ENCODE peak calls at places on chromosomes 12 and 14, in seven cellular contexts. E is foreskin fibroblast; Y is cardiac fibroblast; H is IMR-90; V is uterus; C is CD8-positive, alpha-beta T cell; L is fibroblast of lung. T is an unnamed sample.

GRCh38 chr12:132337557-132337956 is 8.2 kb upstream of the GALNT9 start:
- DNase-seq in E (no peak), Y (no peak), H (peak; percentile 2), V (no peak), C (no peak), L (no peak), T (no peak)

GRCh38 chr12:5546616-5547015 is 114.7 kb downstream of the NTF3 start:
- DNase-seq in E (no peak), Y (no peak), H (peak; percentile 29), V (no peak), C (no peak), L (peak; percentile 20), T (no peak)

GRCh38 chr12:125100551-125101434 is 35.6 kb downstream of the AACS start:
- DNase-seq in E (no peak), Y (no peak), H (no peak), V (no peak), C (no peak), L (no peak), T (no peak)

GRCh38 chr12:52361553-52361952 is 5.7 kb downstream of the KRT85 start:
- DNase-seq in E (no peak), Y (no peak), H (no peak), V (no peak), C (no peak), L (no peak), T (no peak)

GRCh38 chr14:66117600-66117999 is 368.6 kb upstream of the CCDC196 start:
- DNase-seq in E (peak; percentile 18), Y (peak; percentile 73), H (peak; percentile 33), V (no peak), C (no peak), L (peak; percentile 84), T (peak; percentile 20)

GRCh38 chr14:105364100-105364708 is 34.1 kb upstream of the TEX22 start:
- DNase-seq in E (peak; percentile 84), Y (peak; percentile 77), H (peak; percentile 72), V (no peak), C (peak; percentile 65), L (peak; percentile 73), T (no peak)

GRCh38 chr14:81302613-81303012 is 81.9 kb upstream of the GTF2A1 start:
- DNase-seq in E (no peak), Y (no peak), H (no peak), V (no peak), C (no peak), L (no peak), T (no peak)

GRCh38 chr12:12859690-12860089 is 31.7 kb upstream of the GPRC5A start:
- DNase-seq in E (no peak), Y (peak; percentile 33), H (peak; percentile 35), V (no peak), C (no peak), L (peak; percentile 40), T (no peak)

GRCh38 chr12:106078358-106079025 is 60.3 kb downstream of the NUAK1 start:
- DNase-seq in E (peak; percentile 74), Y (peak; percentile 67), H (peak; percentile 64), V (peak; percentile 62), C (no peak), L (peak; percentile 92), T (peak; percentile 68)

GRCh38 chr12:6852651-6853354 is 853 bp downstream of the USP5 start:
- DNase-seq in E (peak; percentile 85), Y (peak; percentile 76), H (peak; percentile 79), V (peak; percentile 47), C (peak; percentile 58), L (peak; percentile 85), T (no peak)

GRCh38 chr14:77598366-77599050 is 17.9 kb downstream of the SPTLC2 start:
- DNase-seq in E (no peak), Y (no peak), H (no peak), V (no peak), C (no peak), L (no peak), T (no peak)
- H3K4me3 ChIP-seq in E (peak overlapping the region; percentile 28), Y (no peak overlapping the region), H (no peak overlapping the region), V (no peak overlapping the region), C (peak overlapping the region; percentile 0), L (peak overlapping the region; percentile 19), T (no peak overlapping the region)

DNA sequence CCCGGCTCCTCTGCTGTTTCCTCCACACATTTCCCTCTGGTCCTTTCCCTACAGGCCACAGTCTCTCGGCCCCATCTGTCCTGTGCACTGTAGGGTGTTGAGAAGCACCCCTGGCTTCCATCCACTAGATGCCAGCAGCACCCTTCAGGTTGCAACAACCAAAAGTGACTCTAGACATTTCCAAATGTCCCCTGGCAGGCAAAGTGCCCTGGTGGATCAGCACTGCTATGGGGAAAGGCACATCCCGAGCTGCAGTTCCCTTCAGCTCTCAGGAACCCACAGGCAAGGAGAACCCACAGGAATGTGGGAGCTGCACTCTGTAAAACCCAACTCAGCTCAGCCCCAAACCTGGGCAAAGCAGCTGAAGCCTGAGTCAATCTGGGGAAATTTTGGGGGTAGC is 77.0 kb downstream of the RBM19 start:
- DNase-seq in E (peak; percentile 32), Y (peak; percentile 5), H (peak; percentile 31), V (no peak), C (no peak), L (peak; percentile 60), T (no peak)
- TF ChIP-seq CTCF in E (peak; percentile 17), Y (no peak), H (peak; percentile 3), V (no peak), C (no peak), L (no peak), T (no peak)

GRCh38 chr14:20680363-20680762 is 4.0 kb upstream of the RNASE4 start:
- DNase-seq in E (no peak), Y (no peak), H (no peak), V (no peak), C (no peak), L (no peak), T (no peak)
- H3K4me3 ChIP-seq in E (no peak overlapping the region), Y (no peak overlapping the region), H (no peak overlapping the region), V (no peak overlapping the region), C (no peak overlapping the region), L (no peak overlapping the region), T (peak overlapping the region; percentile 82)

DNA sequence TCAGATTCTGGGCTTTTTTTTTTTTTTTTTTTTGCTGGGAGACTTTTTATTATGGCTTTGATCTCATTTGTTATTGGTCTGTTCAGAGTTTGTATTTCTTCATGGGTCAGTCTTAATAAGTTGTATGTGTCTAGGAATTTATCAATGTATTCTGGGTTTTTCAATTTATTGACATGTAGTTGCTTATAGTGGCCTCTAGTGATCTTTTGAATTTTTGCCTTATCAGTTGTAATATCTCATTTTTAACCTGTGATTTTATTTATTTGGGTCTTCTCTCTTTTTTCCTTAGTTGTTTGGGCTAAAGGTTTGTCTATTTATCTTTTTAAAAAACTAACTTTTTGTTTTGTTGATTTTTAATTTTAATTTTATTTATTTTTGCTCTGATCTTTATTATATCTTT is 45.5 kb downstream of the NAA30 start:
- DNase-seq in E (no peak), Y (no peak), H (no peak), V (no peak), C (no peak), L (no peak), T (no peak)
- TF ChIP-seq CTCF in E (no peak), Y (peak; percentile 1), H (no peak), V (no peak), C (no peak), L (no peak), T (no peak)

GRCh38 chr14:39762576-39763401 is 330.6 kb upstream of the FBXO33 start:
- DNase-seq in E (no peak), Y (no peak), H (no peak), V (no peak), C (no peak), L (no peak), T (no peak)
- H3K4me3 ChIP-seq in E (no peak overlapping the region), Y (no peak overlapping the region), H (no peak overlapping the region), V (no peak overlapping the region), C (no peak overlapping the region), L (no peak overlapping the region), T (no peak overlapping the region)

GRCh38 chr12:3453947-3454675 is 36.9 kb upstream of the PRMT8 start:
- DNase-seq in E (peak; percentile 45), Y (peak; percentile 41), H (peak; percentile 46), V (no peak), C (no peak), L (peak; percentile 84), T (peak; percentile 24)

GRCh38 chr12:3458041-3458440 is 33.0 kb upstream of the PRMT8 start:
- DNase-seq in E (no peak), Y (no peak), H (no peak), V (no peak), C (no peak), L (peak; percentile 42), T (no peak)

GRCh38 chr12:3455312-3455711 is 35.7 kb upstream of the PRMT8 start:
- DNase-seq in E (no peak), Y (no peak), H (no peak), V (no peak), C (no peak), L (no peak), T (no peak)

GRCh38 chr12:3454780-3455179 is 36.2 kb upstream of the PRMT8 start:
- DNase-seq in E (no peak), Y (no peak), H (no peak), V (no peak), C (no peak), L (no peak), T (no peak)

DNA sequence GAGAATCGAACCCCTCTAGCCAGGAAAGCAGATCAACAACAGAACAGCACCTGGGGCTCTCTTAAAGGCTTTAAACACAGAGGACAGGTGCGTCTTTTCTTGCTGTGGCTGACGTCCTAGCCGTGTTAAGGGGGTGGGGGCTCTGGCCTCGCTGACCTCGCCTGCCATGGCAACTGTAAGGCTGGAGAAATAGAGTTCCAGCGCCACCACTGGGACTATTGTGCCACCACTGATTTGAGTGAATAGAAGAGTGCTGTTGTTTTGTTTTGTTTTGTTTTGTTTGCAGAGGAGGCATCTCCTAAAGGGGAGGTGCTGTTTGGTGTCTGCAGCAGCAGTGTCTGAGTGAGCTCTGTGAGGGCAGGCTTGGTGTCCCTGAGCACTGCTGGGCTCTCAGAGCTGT is 34.2 kb upstream of the PRMT8 start:
- DNase-seq in E (no peak), Y (no peak), H (no peak), V (no peak), C (no peak), L (no peak), T (no peak)
- TF ChIP-seq CTCF in E (no peak), Y (no peak), H (no peak), V (no peak), C (no peak), L (no peak), T (no peak)

DNA sequence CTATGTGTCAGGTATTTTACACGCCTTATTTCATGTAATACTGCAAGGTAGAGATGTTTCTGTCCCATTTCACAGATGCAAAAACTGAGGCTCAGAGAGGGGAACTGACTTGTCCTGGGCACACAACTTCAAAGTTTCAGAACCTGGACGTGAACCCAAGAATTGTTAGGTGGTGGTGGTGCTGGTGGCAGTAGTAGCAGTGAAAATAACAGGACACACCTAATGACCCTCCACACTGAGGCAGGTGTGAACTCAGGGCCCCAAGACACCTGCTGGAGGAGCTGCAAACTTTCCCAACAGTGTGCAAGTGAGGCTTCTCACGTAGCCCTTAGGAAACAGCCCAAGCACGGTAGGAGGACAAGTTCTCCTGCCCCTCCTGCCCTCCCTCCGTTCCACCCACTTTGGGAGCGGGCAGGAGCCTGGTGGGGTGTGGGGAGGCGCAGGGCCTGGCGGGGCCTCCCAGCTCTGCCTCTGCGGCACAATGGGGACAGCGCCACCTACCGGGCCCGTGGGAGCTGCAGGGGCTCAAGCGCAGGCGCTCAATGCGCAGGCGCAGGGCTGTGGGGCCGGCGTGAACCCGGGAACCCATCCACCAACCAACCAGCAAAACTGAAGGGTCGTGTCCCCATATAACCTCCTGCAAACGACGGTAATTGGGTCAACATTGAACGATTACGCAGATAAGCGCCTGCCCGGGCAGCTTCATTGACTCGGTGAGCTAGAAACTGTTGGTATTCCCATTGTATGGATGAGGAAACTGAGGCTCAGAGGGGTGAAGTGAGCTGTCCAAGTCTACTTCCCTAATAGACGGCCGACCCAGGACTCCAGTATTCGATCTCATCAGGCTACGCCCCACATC is 12.0 kb upstream of the TRPV4 start:
- DNase-seq in E (peak; percentile 62), Y (peak; percentile 77), H (peak; percentile 65), V (peak; percentile 75), C (peak; percentile 92), L (peak; percentile 63), T (no peak)
- H3K4me3 ChIP-seq in E (peak overlapping the region; percentile 53), Y (peak overlapping the region; percentile 32), H (peak overlapping the region; percentile 33), V (no peak overlapping the region), C (peak overlapping the region; percentile 19), L (peak overlapping the region; percentile 26), T (peak overlapping the region; percentile 32)